ENCODE peak calls at places on chromosomes 6 and 20, in eight cellular contexts. U, J, P, B, Y, F, M and H are unnamed samples.

GRCh38 chr6:55902796-55903195 is 27.4 kb upstream of the BMP5 start:
- DNase-seq in Y (no peak), B (no peak), P (no peak), J (peak), F (no peak), M (no peak), U (no peak), H (no peak)

GRCh38 chr20:17871181-17871580 is 97.4 kb downstream of the SNX5 start:
- DNase-seq in M (no peak), U (no peak), P (no peak), Y (no peak), J (peak), F (no peak), B (no peak), H (no peak)

GRCh38 chr6:2432258-2432657 is 186.9 kb upstream of the GMDS start:
- DNase-seq in F (no peak), J (peak), Y (no peak), M (no peak), B (no peak), U (no peak), P (no peak), H (no peak)

GRCh38 chr6:93017213-93017612 is 402.1 kb downstream of the EPHA7 start:
- DNase-seq in Y (no peak), U (no peak), B (no peak), F (no peak), J (no peak), P (no peak), M (no peak), H (no peak)

GRCh38 chr6:31202259-31203166 is 32.0 kb upstream of the POU5F1 start:
- DNase-seq in P (no peak), B (no peak), M (no peak), J (no peak), F (no peak), Y (no peak), U (no peak), H (no peak)

GRCh38 chr6:79777713-79778579 is 146.8 kb downstream of the SH3BGRL2 start:
- DNase-seq in Y (peak), U (peak), F (peak), J (peak), P (peak), M (peak), B (peak), H (peak)

GRCh38 chr6:38725414-38726183 is 10.5 kb downstream of the DNAH8 start:
- DNase-seq in J (no peak), U (no peak), B (no peak), Y (no peak), M (no peak), F (no peak), P (no peak), H (no peak)

GRCh38 chr6:89251170-89251569 is 34.0 kb upstream of the GABRR1 start:
- DNase-seq in J (no peak), Y (no peak), P (no peak), M (no peak), B (no peak), F (no peak), U (no peak), H (no peak)

GRCh38 chr6:39430968-39431523 is 108.5 kb upstream of the KCNK16 start:
- DNase-seq in J (no peak), Y (peak), M (peak), P (peak), F (no peak), B (peak), U (peak), H (no peak)

GRCh38 chr6:134593442-134593841 is 275.5 kb upstream of the SGK1 start:
- DNase-seq in M (no peak), U (no peak), J (no peak), B (no peak), Y (no peak), F (no peak), P (no peak), H (no peak)

GRCh38 chr6:90397929-90398674 is 101.5 kb upstream of the BACH2 start:
- DNase-seq in P (peak), F (no peak), J (peak), Y (no peak), B (no peak), M (no peak), U (no peak), H (peak)

GRCh38 chr6:89323461-89324098 is 8.5 kb upstream of the GABRR2 start:
- DNase-seq in P (no peak), J (peak), Y (no peak), U (no peak), B (no peak), F (no peak), M (no peak), H (no peak)

GRCh38 chr6:130035211-130035610 is 16.8 kb downstream of the L3MBTL3 start:
- DNase-seq in P (no peak), B (no peak), U (no peak), J (peak), M (no peak), F (no peak), Y (no peak), H (no peak)

GRCh38 chr6:28985396-28986164 is 19.5 kb downstream of the ZNF311 start:
- DNase-seq in F (peak), P (peak), B (peak), Y (peak), J (peak), M (peak), U (peak), H (no peak)

GRCh38 chr6:100085162-100085431 is 91.1 kb upstream of the MCHR2 start:
- DNase-seq in P (no peak), M (no peak), J (no peak), F (no peak), U (no peak), Y (no peak), B (no peak), H (no peak)

GRCh38 chr6:65448806-65449397 is 258.1 kb downstream of the EYS start:
- DNase-seq in B (no peak), F (no peak), M (no peak), U (no peak), Y (no peak), J (no peak), P (no peak), H (no peak)

GRCh38 chr6:14474816-14475215 is 357.2 kb downstream of the CD83 start:
- DNase-seq in B (no peak), J (no peak), M (no peak), P (no peak), Y (no peak), U (no peak), F (no peak), H (no peak)

GRCh38 chr6:128327890-128328289 is 192.5 kb downstream of the PTPRK start:
- DNase-seq in M (peak), J (peak), Y (no peak), F (no peak), U (no peak), B (peak), P (no peak), H (no peak)

GRCh38 chr6:129638055-129639019 is 71.6 kb downstream of the ARHGAP18 start:
- DNase-seq in F (no peak), J (peak), Y (no peak), M (no peak), B (no peak), U (no peak), P (peak), H (no peak)

GRCh38 chr20:57389695-57390603 is 1.2 kb upstream of the RBM38 start:
- DNase-seq in M (peak), U (no peak), P (no peak), F (no peak), Y (no peak), J (no peak), B (peak), H (peak)

GRCh38 chr20:57390604-57391438 is at the start of gene RBM38:
- DNase-seq in P (peak), Y (no peak), M (peak), U (no peak), J (peak), F (peak), B (peak), H (peak)

GRCh38 chr20:57387463-57387862 is 3.7 kb upstream of the RBM38 start:
- DNase-seq in Y (no peak), U (no peak), M (no peak), B (no peak), J (no peak), F (no peak), P (no peak), H (no peak)

GRCh38 chr20:57387945-57388351 is 3.2 kb upstream of the RBM38 start:
- DNase-seq in U (no peak), P (no peak), M (no peak), J (no peak), B (no peak), F (no peak), Y (no peak), H (no peak)

GRCh38 chr20:57388953-57389694 is 2.1 kb upstream of the RBM38 start:
- DNase-seq in B (peak), U (no peak), Y (peak), M (peak), P (peak), F (peak), J (peak), H (peak)
- TF ChIP-seq CTCF in B (no peak), U (peak), Y (peak), M (no peak), P (no peak), F (no peak), J (no peak), H (no peak)

GRCh38 chr20:3550857-3551256 is 80.0 kb downstream of the ATRN start:
- DNase-seq in U (no peak), J (no peak), M (no peak), P (no peak), Y (no peak), F (no peak), B (no peak), H (no peak)
- TF ChIP-seq CTCF in U (no peak), J (no peak), M (no peak), P (no peak), Y (no peak), F (no peak), B (no peak), H (no peak)

DNA sequence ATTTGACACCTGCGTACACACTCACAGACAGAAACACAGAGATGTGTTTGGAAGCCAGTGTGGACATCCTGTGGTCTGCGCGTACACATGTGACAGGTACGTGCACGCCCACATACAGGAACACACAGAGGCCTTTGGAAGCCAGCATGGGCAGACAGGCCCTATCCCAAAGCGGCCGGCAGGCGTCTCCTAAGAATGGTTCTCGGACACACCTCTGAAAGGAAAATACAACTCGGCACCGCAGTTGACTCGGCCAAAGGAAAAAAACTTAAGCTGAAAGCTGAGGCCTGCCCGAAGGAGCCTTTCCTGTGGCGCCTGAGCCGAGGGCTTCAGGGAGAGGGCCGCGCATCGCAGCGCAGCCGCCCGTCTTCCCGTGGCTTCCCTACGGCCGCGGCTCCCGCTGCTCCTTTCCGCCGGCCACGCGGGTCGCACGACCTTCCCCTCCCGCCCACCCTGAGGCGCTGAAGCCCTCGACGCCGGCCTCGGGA is 1.4 kb upstream of the CEP43 start:
- DNase-seq in P (peak), M (peak), J (peak), U (peak), B (peak), Y (no peak), F (peak), H (peak)
- TF ChIP-seq CTCF in P (peak), M (peak), J (peak), U (peak), B (peak), Y (no peak), F (peak), H (no peak)

DNA sequence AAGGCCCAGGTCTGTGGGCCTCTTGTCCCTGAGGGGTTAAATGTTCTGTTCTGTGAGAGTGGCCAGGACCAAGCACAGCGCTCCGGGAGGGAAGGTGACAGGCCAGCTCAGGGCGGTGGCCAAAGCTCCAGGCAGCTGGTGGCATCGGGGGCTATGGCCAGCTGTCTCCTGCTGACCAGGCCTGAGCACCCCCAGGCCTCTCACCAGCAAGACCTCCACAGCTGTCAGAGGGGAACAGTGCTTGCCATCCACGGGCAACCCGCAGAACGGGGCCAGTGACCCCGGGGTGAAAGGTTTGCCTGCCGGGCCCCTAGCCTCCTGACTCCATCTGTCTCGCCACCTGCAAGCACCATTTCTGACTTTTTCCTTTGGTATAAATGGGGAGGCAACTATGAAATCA is 46.0 kb downstream of the EYA2 start:
- DNase-seq in F (no peak), J (no peak), U (no peak), M (no peak), B (no peak), P (no peak), Y (no peak), H (no peak)
- TF ChIP-seq CTCF in F (no peak), J (no peak), U (no peak), M (no peak), B (no peak), P (no peak), Y (no peak), H (no peak)

GRCh38 chr20:4720977-4721349 is 746 bp upstream of the PRND start:
- DNase-seq in P (no peak), F (no peak), J (no peak), M (no peak), U (no peak), B (no peak), Y (no peak), H (no peak)
- TF ChIP-seq CTCF in P (no peak), F (no peak), J (no peak), M (no peak), U (no peak), B (no peak), Y (no peak), H (no peak)

GRCh38 chr20:5058873-5059272 is 57.6 kb upstream of the SLC23A2 start:
- DNase-seq in M (no peak), F (no peak), J (no peak), P (no peak), U (no peak), B (no peak), Y (no peak), H (no peak)

GRCh38 chr20:5065489-5066383 is 54.0 kb downstream of the PCNA start:
- DNase-seq in P (peak), M (peak), J (peak), U (no peak), F (no peak), B (peak), Y (no peak), H (no peak)

GRCh38 chr20:5056801-5057599 is 55.7 kb upstream of the SLC23A2 start:
- DNase-seq in P (no peak), U (no peak), B (peak), Y (no peak), M (no peak), J (peak), F (peak), H (peak)

GRCh38 chr20:5061209-5061608 is 58.5 kb downstream of the PCNA start:
- DNase-seq in U (no peak), P (no peak), F (no peak), M (no peak), B (no peak), J (peak), Y (no peak), H (no peak)
- TF ChIP-seq CTCF in U (no peak), P (no peak), F (no peak), M (no peak), B (no peak), J (no peak), Y (no peak), H (no peak)

GRCh38 chr20:60206259-60206658 is 248.0 kb downstream of the CDH26 start:
- DNase-seq in J (peak), Y (no peak), M (no peak), U (no peak), P (no peak), F (peak), B (no peak), H (no peak)
- TF ChIP-seq CTCF in J (peak), Y (no peak), M (peak), U (no peak), P (no peak), F (peak), B (no peak), H (no peak)

GRCh38 chr20:51489611-51490010 is 52.9 kb downstream of the NFATC2 start:
- DNase-seq in U (no peak), Y (no peak), M (no peak), P (no peak), B (no peak), J (peak), F (no peak), H (no peak)
- TF ChIP-seq CTCF in U (no peak), Y (no peak), M (no peak), P (no peak), B (no peak), J (no peak), F (no peak), H (no peak)